ENCODE peak calls at places on chromosome 1, in seven cellular contexts. Q is stimulated activated CD4-positive, alpha-beta T cell treated with anti-CD3 and anti-CD28 coated beads, Interleukin-15, amount 100 ng/mL, for 48 hours; E is AG08395; T is DMS153; R is HT-29; O is mucosa of descending colon; S is occipital lobe. Z is an unnamed sample.

GRCh38 chr1:228530951-228531731 is 44.0 kb downstream of the RNF187 start:
- DNase-seq in Q (no peak), E (no peak), T (no peak), R (no peak), O (no peak), S (no peak), Z (no peak)

GRCh38 chr1:107344268-107344667 is 203.4 kb downstream of the NTNG1 start:
- DNase-seq in Q (no peak), E (no peak), T (no peak), R (no peak), O (no peak), S (no peak), Z (no peak)

GRCh38 chr1:30929135-30929889 is 20.8 kb upstream of the SDC3 start:
- DNase-seq in Q (peak), E (peak), T (no peak), R (peak), O (no peak), S (no peak), Z (peak)

GRCh38 chr1:170856455-170856854 is 78.9 kb upstream of the MROH9 start:
- DNase-seq in Q (no peak), E (no peak), T (no peak), R (no peak), O (no peak), S (no peak), Z (no peak)

GRCh38 chr1:87796521-87796920 is 467.8 kb downstream of the LMO4 start:
- DNase-seq in Q (no peak), E (no peak), T (no peak), R (peak), O (no peak), S (no peak), Z (no peak)

GRCh38 chr1:54497338-54497737 is 50.7 kb upstream of the ACOT11 start:
- DNase-seq in Q (no peak), E (no peak), T (no peak), R (no peak), O (no peak), S (no peak), Z (no peak)

GRCh38 chr1:118100686-118101300 is 84.2 kb downstream of the SPAG17 start:
- DNase-seq in Q (no peak), E (peak), T (peak), R (no peak), O (no peak), S (no peak), Z (no peak)

GRCh38 chr1:208988811-208989222 is 594.7 kb upstream of the CAMK1G start:
- DNase-seq in Q (no peak), E (peak), T (peak), R (no peak), O (peak), S (no peak), Z (peak)

GRCh38 chr1:33608825-33609400 is 136.5 kb downstream of the ZSCAN20 start:
- DNase-seq in Q (no peak), E (no peak), T (no peak), R (no peak), O (no peak), S (no peak), Z (no peak)

GRCh38 chr1:24084050-24084449 is 27.9 kb downstream of the MYOM3 start:
- DNase-seq in Q (no peak), E (no peak), T (no peak), R (no peak), O (no peak), S (no peak), Z (no peak)

GRCh38 chr1:103267271-103267670 is 158.9 kb upstream of the COL11A1 start:
- DNase-seq in Q (no peak), E (no peak), T (no peak), R (no peak), O (no peak), S (no peak), Z (no peak)